ENCODE peak calls at places on chromosomes 11 and 22, in four cellular contexts. H, S, P and C are unnamed samples.

GRCh38 chr11:27635567-27636037 is 64.7 kb downstream of the BDNF start:
- DNase-seq in S (no peak), P (no peak), H (no peak), C (no peak)

GRCh38 chr22:27990879-27991278 is 71.8 kb upstream of the PITPNB start:
- DNase-seq in S (peak), H (peak), P (peak), C (peak)

GRCh38 chr11:114890076-114890475 is 211.7 kb downstream of the NXPE2 start:
- DNase-seq in P (no peak), S (no peak), H (no peak), C (no peak)

GRCh38 chr11:464316-464715 is 14.2 kb downstream of the PTDSS2 start:
- DNase-seq in P (no peak), H (no peak), S (no peak), C (no peak)

GRCh38 chr11:130601141-130601540 is 152.7 kb downstream of the ADAMTS15 start:
- DNase-seq in P (no peak), H (no peak), S (no peak), C (peak)

GRCh38 chr11:16843307-16843706 is 104.9 kb downstream of the C11orf58 start:
- DNase-seq in S (no peak), H (peak), P (no peak), C (no peak)

GRCh38 chr11:26993965-26994446 is at the start of gene FIBIN:
- DNase-seq in S (no peak), H (no peak), P (no peak), C (no peak)

GRCh38 chr11:8202428-8203160 is 33.8 kb upstream of the RIC3 start:
- DNase-seq in H (no peak), P (no peak), S (no peak), C (no peak)

GRCh38 chr11:63478896-63479295 is 12.1 kb downstream of the PLAAT5 start:
- DNase-seq in P (peak), S (peak), H (peak), C (peak)

GRCh38 chr11:121112498-121113455 is 11.7 kb downstream of the TECTA start:
- DNase-seq in H (peak), S (peak), P (peak), C (peak)

GRCh38 chr11:20010861-20011225 is 149.4 kb downstream of the DBX1 start:
- DNase-seq in H (no peak), P (no peak), S (no peak), C (no peak)

GRCh38 chr22:37273126-37273845 is 9.0 kb upstream of the CYTH4 start:
- DNase-seq in P (no peak), S (no peak), H (peak), C (peak)

GRCh38 chr11:17479284-17480214 is 2.9 kb upstream of the ABCC8 start:
- DNase-seq in P (peak), H (peak), S (peak), C (no peak)

GRCh38 chr11:117433717-117434116 is 106.1 kb downstream of the CEP164 start:
- DNase-seq in P (no peak), S (no peak), H (no peak), C (no peak)

GRCh38 chr11:123303924-123304323 is 108.9 kb upstream of the CLMP start:
- DNase-seq in H (no peak), S (no peak), P (no peak), C (peak)

GRCh38 chr11:102560555-102561011 is 30.0 kb upstream of the MMP7 start:
- DNase-seq in S (no peak), P (no peak), H (no peak), C (peak)

GRCh38 chr11:27812341-27812740 is 112.1 kb upstream of the BDNF start:
- DNase-seq in S (no peak), P (no peak), H (no peak), C (no peak)

GRCh38 chr11:43694477-43694876 is 13.9 kb downstream of the HSD17B12 start:
- DNase-seq in H (no peak), P (no peak), S (no peak), C (no peak)

GRCh38 chr22:40525250-40525884 is 111.2 kb downstream of the MRTFA start:
- DNase-seq in P (peak), S (no peak), H (peak), C (peak)

GRCh38 chr11:130711193-130711592 is 205.1 kb downstream of the SNX19 start:
- DNase-seq in S (no peak), H (no peak), P (no peak), C (no peak)

GRCh38 chr11:76237914-76238313 is 31.6 kb upstream of the WNT11 start:
- DNase-seq in P (peak), H (peak), S (peak), C (peak)

GRCh38 chr11:73961321-73961720 is 10.5 kb downstream of the DNAJB13 start:
- DNase-seq in S (no peak), P (no peak), H (no peak), C (no peak)

GRCh38 chr11:69744435-69744834 is 30.7 kb downstream of the FGF4 start:
- DNase-seq in P (peak), H (no peak), S (no peak), C (no peak)

GRCh38 chr11:6319879-6320410 is 356 bp downstream of the CAVIN3 start:
- DNase-seq in S (peak), H (peak), P (peak), C (no peak)

GRCh38 chr11:120746395-120746794 is 234.8 kb downstream of the GRIK4 start:
- DNase-seq in P (no peak), S (no peak), H (no peak), C (no peak)

GRCh38 chr11:106424111-106424510 is 346.6 kb downstream of the AASDHPPT start:
- DNase-seq in P (no peak), S (no peak), H (no peak), C (no peak)

GRCh38 chr22:38177926-38178604 is 3.6 kb downstream of the PLA2G6 start:
- DNase-seq in H (peak), S (peak), P (peak), C (peak)

GRCh38 chr11:115279831-115280761 is 224.1 kb downstream of the CADM1 start:
- DNase-seq in H (no peak), S (no peak), P (peak), C (no peak)

GRCh38 chr11:131969261-131969660 is 598.8 kb downstream of the NTM start:
- DNase-seq in P (no peak), H (no peak), S (no peak), C (no peak)

GRCh38 chr11:129947474-129947873 is 52.1 kb upstream of the NFRKB start:
- DNase-seq in S (no peak), P (no peak), H (no peak), C (no peak)

GRCh38 chr11:123544631-123545375 is 109.6 kb downstream of the SCN3B start:
- DNase-seq in S (no peak), H (no peak), P (no peak), C (no peak)

GRCh38 chr11:102260241-102260640 is 57.0 kb upstream of the BIRC3 start:
- DNase-seq in H (no peak), S (no peak), P (no peak), C (no peak)

GRCh38 chr11:35554491-35555237 is 29.2 kb upstream of the PAMR1 start:
- DNase-seq in H (no peak), P (no peak), S (no peak), C (no peak)

GRCh38 chr22:20238567-20239062 is 29.5 kb downstream of the RTN4R start:
- DNase-seq in S (peak), P (peak), H (peak), C (peak)

GRCh38 chr11:23206736-23207336 is 346.6 kb upstream of the CCDC179 start:
- DNase-seq in P (peak), S (no peak), H (no peak), C (no peak)

GRCh38 chr22:36411589-36412258 is 24.0 kb upstream of the MYH9 start:
- DNase-seq in H (no peak), P (no peak), S (no peak), C (no peak)

GRCh38 chr22:23550049-23550650 is 29.9 kb downstream of the IGLL1 start:
- DNase-seq in S (no peak), H (no peak), P (no peak), C (no peak)
- TF ChIP-seq MAX in S (no peak), H (no peak), P (no peak), C (no peak)

GRCh38 chr11:66261578-66261977 is 6.9 kb upstream of the RAB1B start:
- DNase-seq in H (no peak), P (no peak), S (no peak), C (no peak)

GRCh38 chr11:66258473-66258893 is 10.0 kb upstream of the RAB1B start:
- DNase-seq in S (no peak), H (no peak), P (no peak), C (no peak)

GRCh38 chr11:66259225-66259624 is 9.2 kb upstream of the RAB1B start:
- DNase-seq in S (no peak), P (no peak), H (no peak), C (no peak)

GRCh38 chr11:66262191-66262590 is 6.2 kb upstream of the RAB1B start:
- DNase-seq in S (no peak), H (no peak), P (no peak), C (no peak)

DNA sequence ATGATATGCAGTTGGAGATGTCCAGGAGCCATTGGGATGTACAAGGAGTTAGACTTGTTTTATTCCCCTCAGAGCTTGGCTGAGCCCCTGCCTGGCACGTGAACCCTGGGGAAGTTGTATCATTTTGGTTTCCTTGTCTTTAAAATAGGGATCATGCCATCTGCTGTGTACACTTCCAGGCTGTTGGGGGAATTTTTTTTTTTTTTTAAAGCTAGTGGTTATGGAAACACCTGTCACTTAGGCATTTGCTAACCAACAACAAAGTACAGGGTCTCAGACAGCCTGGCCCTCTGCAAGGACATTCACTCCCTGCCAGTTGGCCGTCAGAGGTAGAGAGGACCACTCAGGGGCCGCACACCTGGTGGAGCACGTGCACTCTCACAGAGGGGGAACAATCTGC is 8.5 kb upstream of the RAB1B start:
- DNase-seq in H (no peak), P (no peak), S (no peak), C (no peak)
- H3K4me3 ChIP-seq in H (no peak), P (no peak), S (no peak), C (no peak)

GRCh38 chr11:47527186-47527585 is 25.7 kb downstream of the CELF1 start:
- DNase-seq in H (no peak), S (no peak), P (no peak), C (no peak)
- TF ChIP-seq MAX in H (no peak), S (no peak), P (no peak), C (no peak)

DNA sequence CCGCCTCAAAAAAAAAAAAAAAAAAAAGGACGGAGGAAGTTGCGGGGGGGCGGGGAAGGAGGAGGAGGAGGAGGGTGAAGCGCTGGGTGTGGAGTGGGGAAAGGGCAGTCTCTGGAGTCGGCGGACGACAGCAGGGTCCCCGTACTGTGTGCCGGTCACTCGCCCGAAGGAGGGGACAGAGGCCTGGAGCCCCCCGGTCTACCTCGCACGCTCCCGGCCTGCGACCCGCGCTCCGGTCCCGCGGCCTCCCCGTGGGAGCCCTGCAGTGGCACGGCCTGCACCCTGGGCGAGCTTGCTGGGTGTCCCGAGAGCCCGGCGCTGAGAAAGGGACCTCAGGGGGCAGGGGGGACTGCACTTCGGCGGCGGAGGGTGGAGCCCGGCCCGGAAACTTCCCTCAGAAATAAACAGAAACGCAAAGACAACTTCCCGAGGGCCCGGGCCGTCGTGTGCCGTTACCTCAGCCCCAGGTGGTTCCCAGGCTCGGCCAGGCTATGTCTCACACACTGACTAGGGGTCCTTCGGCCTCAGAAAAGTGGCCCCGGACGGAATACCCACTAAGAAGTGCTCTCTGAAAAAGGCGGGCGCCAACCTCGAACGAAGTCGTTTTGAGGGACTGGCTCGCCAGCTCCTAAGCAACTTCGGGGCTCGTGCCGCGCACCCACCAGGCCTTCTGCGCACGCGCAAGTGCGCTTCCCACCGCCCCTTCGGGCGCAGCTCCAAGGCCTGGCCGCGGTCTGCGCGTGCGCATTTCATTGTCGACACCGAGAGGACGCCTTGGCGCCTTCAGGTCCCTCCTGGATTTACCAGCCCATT is at the start of gene MAJIN:
- DNase-seq in P (peak), H (peak), S (no peak), C (no peak)
- H3K4me3 ChIP-seq in P (peak), H (peak), S (no peak), C (no peak)

DNA sequence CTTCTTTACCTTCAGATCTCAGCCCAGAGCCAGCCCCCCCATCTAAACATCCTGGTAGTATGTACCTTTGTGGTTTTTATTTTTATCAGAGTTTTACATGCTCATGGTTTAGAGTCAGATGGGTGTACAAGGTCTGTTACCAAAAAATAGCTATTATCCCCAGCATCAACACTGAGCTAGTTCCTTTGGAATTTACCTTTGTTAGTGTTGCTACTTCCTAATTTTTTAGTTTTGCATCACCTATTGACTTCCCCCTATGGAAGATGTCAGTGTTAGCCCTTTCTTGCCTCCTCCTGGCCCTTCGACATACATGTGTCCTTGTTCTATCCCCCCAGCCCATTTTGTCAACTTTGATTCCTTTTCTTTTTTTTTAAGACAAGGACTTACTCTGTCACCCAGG is 7.4 kb downstream of the UPB1 start:
- DNase-seq in P (no peak), S (no peak), H (no peak), C (no peak)
- TF ChIP-seq MAX in P (no peak), S (no peak), H (no peak), C (no peak)

GRCh38 chr11:45102810-45103621 is 43.4 kb upstream of the PRDM11 start:
- DNase-seq in H (peak), S (peak), P (peak), C (peak)
- H3K4me3 ChIP-seq in H (no peak), S (no peak), P (no peak), C (peak)

DNA sequence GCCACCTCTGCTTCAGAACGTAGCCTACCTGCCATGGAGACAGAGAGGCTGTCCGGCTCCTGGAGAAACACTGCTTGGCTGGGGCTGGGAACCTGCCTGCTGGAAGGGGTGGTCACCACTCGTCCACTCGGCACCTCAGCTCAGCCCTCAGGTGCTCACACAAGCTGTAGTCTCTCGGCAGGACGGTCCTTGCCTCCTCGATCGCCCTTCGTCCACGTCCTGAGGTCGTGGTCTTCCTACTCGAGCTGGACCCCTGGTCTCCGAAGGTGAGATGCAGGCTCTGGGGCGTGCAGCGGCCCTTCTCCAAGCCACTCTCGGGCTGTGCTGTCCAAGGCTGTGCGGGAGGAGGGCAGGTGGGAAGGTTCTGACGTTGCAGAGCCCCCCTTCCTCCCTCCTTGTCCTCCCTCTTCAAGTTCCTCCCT is at the start of gene TBX10:
- DNase-seq in P (no peak), S (no peak), H (no peak), C (no peak)
- TF ChIP-seq MAX in P (no peak), S (no peak), H (no peak), C (no peak)

GRCh38 chr22:50299724-50300619 is 7.5 kb downstream of the PLXNB2 start:
- DNase-seq in H (peak), S (no peak), P (no peak), C (no peak)
- H3K4me3 ChIP-seq in H (no peak), S (peak), P (no peak), C (no peak)

GRCh38 chr22:41873391-41873790 is 40.5 kb downstream of the SREBF2 start:
- DNase-seq in P (no peak), S (no peak), H (no peak), C (no peak)
- TF ChIP-seq MAX in P (no peak), S (no peak), H (no peak), C (no peak)

GRCh38 chr11:1759151-1759850 is 4.4 kb downstream of the CTSD start:
- DNase-seq in P (no peak), S (no peak), H (no peak), C (no peak)

GRCh38 chr11:1756791-1757771 is 6.6 kb downstream of the CTSD start:
- DNase-seq in P (no peak), S (no peak), H (no peak), C (no peak)

GRCh38 chr11:1757861-1758610 is 5.7 kb downstream of the CTSD start:
- DNase-seq in P (no peak), H (no peak), S (no peak), C (peak)

GRCh38 chr11:1759851-1760220 is 3.9 kb downstream of the CTSD start:
- DNase-seq in H (no peak), S (no peak), P (no peak), C (no peak)

GRCh38 chr11:1758611-1759150 is 5.0 kb downstream of the CTSD start:
- DNase-seq in S (no peak), P (no peak), H (no peak), C (no peak)
- H3K4me3 ChIP-seq in S (no peak), P (no peak), H (no peak), C (no peak)